ENCODE peak calls at places on chromosomes 5 and 9, in eight cellular contexts. One of them, this sample, is unnamed.
A peak's percentile ranks its signal among the peaks of the same experiment; 100 is the strongest.

GRCh38 chr9:70093944-70094343 is 50.3 kb downstream of the MAMDC2 start:
- DNase-seq in amniotic stem cell: no peak
- DNase-seq in astrocyte: no peak
- DNase-seq in activated CD4-positive, alpha-beta T cell treated with anti-CD3 and anti-CD28 coated beads, Interleukin-2, amount 50 U/mL, for 24 hours: no peak
- DNase-seq in body of pancreas: no peak
- DNase-seq in cardiac septum: no peak
- DNase-seq in NCI-H2029 treated with DMSO at 0.1 percent for 48 hours: peak; percentile 64
- DNase-seq in dermis blood vessel endothelial cell: no peak
- DNase-seq in this sample: peak; percentile 33

GRCh38 chr9:112002131-112002846 is 105.7 kb downstream of the UGCG start:
- DNase-seq in activated CD4-positive, alpha-beta T cell treated with anti-CD3 and anti-CD28 coated beads, Interleukin-2, amount 50 U/mL, for 24 hours: no peak
- DNase-seq in amniotic stem cell: no peak
- DNase-seq in astrocyte: no peak
- DNase-seq in dermis blood vessel endothelial cell: peak; percentile 59
- DNase-seq in body of pancreas: no peak
- DNase-seq in NCI-H2029 treated with DMSO at 0.1 percent for 48 hours: no peak
- DNase-seq in cardiac septum: no peak
- DNase-seq in this sample: no peak

GRCh38 chr9:122096620-122097415 is 3.7 kb upstream of the TTLL11 start:
- DNase-seq in cardiac septum: peak; percentile 51
- DNase-seq in body of pancreas: no peak
- DNase-seq in astrocyte: no peak
- DNase-seq in NCI-H2029 treated with DMSO at 0.1 percent for 48 hours: no peak
- DNase-seq in activated CD4-positive, alpha-beta T cell treated with anti-CD3 and anti-CD28 coated beads, Interleukin-2, amount 50 U/mL, for 24 hours: no peak
- DNase-seq in dermis blood vessel endothelial cell: no peak
- DNase-seq in amniotic stem cell: no peak
- DNase-seq in this sample: no peak

GRCh38 chr5:43555895-43556606 is 826 bp downstream of the PAIP1 start:
- DNase-seq in astrocyte: peak; percentile 25
- DNase-seq in body of pancreas: peak; percentile 52
- DNase-seq in dermis blood vessel endothelial cell: peak; percentile 61
- DNase-seq in activated CD4-positive, alpha-beta T cell treated with anti-CD3 and anti-CD28 coated beads, Interleukin-2, amount 50 U/mL, for 24 hours: peak; percentile 32
- DNase-seq in NCI-H2029 treated with DMSO at 0.1 percent for 48 hours: peak; percentile 42
- DNase-seq in amniotic stem cell: no peak
- DNase-seq in cardiac septum: peak; percentile 83
- DNase-seq in this sample: peak; percentile 40

GRCh38 chr5:60148356-60148755 is 254.8 kb upstream of the PDE4D start:
- DNase-seq in activated CD4-positive, alpha-beta T cell treated with anti-CD3 and anti-CD28 coated beads, Interleukin-2, amount 50 U/mL, for 24 hours: no peak
- DNase-seq in dermis blood vessel endothelial cell: no peak
- DNase-seq in astrocyte: peak; percentile 46
- DNase-seq in cardiac septum: no peak
- DNase-seq in NCI-H2029 treated with DMSO at 0.1 percent for 48 hours: no peak
- DNase-seq in amniotic stem cell: peak; percentile 16
- DNase-seq in body of pancreas: no peak
- DNase-seq in this sample: peak; percentile 6

GRCh38 chr5:61228691-61229280 is 66.5 kb upstream of the SMIM15 start:
- DNase-seq in dermis blood vessel endothelial cell: peak; percentile 14
- DNase-seq in amniotic stem cell: no peak
- DNase-seq in body of pancreas: no peak
- DNase-seq in cardiac septum: no peak
- DNase-seq in activated CD4-positive, alpha-beta T cell treated with anti-CD3 and anti-CD28 coated beads, Interleukin-2, amount 50 U/mL, for 24 hours: no peak
- DNase-seq in astrocyte: peak; percentile 76
- DNase-seq in NCI-H2029 treated with DMSO at 0.1 percent for 48 hours: no peak
- DNase-seq in this sample: peak; percentile 82

GRCh38 chr5:15850939-15851341 is 328.7 kb downstream of the MARCHF11 start:
- DNase-seq in cardiac septum: no peak
- DNase-seq in dermis blood vessel endothelial cell: peak; percentile 91
- DNase-seq in amniotic stem cell: no peak
- DNase-seq in astrocyte: no peak
- DNase-seq in activated CD4-positive, alpha-beta T cell treated with anti-CD3 and anti-CD28 coated beads, Interleukin-2, amount 50 U/mL, for 24 hours: no peak
- DNase-seq in NCI-H2029 treated with DMSO at 0.1 percent for 48 hours: no peak
- DNase-seq in body of pancreas: no peak
- DNase-seq in this sample: no peak

GRCh38 chr9:121675969-121676822 is 24.8 kb downstream of the DAB2IP start:
- DNase-seq in amniotic stem cell: no peak
- DNase-seq in dermis blood vessel endothelial cell: peak; percentile 40
- DNase-seq in activated CD4-positive, alpha-beta T cell treated with anti-CD3 and anti-CD28 coated beads, Interleukin-2, amount 50 U/mL, for 24 hours: no peak
- DNase-seq in NCI-H2029 treated with DMSO at 0.1 percent for 48 hours: no peak
- DNase-seq in cardiac septum: no peak
- DNase-seq in body of pancreas: no peak
- DNase-seq in astrocyte: no peak
- DNase-seq in this sample: no peak

GRCh38 chr9:105187781-105188180 is 56.7 kb upstream of the SLC44A1 start:
- DNase-seq in dermis blood vessel endothelial cell: peak; percentile 27
- DNase-seq in cardiac septum: no peak
- DNase-seq in NCI-H2029 treated with DMSO at 0.1 percent for 48 hours: no peak
- DNase-seq in astrocyte: peak; percentile 85
- DNase-seq in amniotic stem cell: peak; percentile 32
- DNase-seq in body of pancreas: no peak
- DNase-seq in activated CD4-positive, alpha-beta T cell treated with anti-CD3 and anti-CD28 coated beads, Interleukin-2, amount 50 U/mL, for 24 hours: no peak
- DNase-seq in this sample: peak; percentile 90

GRCh38 chr5:171720086-171720485 is 65.5 kb upstream of the SMIM23 start:
- DNase-seq in astrocyte: no peak
- DNase-seq in body of pancreas: no peak
- DNase-seq in cardiac septum: peak; percentile 35
- DNase-seq in activated CD4-positive, alpha-beta T cell treated with anti-CD3 and anti-CD28 coated beads, Interleukin-2, amount 50 U/mL, for 24 hours: no peak
- DNase-seq in NCI-H2029 treated with DMSO at 0.1 percent for 48 hours: no peak
- DNase-seq in dermis blood vessel endothelial cell: no peak
- DNase-seq in amniotic stem cell: no peak
- DNase-seq in this sample: no peak

GRCh38 chr9:97411440-97411788 is 482 bp upstream of the TDRD7 start:
- DNase-seq in NCI-H2029 treated with DMSO at 0.1 percent for 48 hours: no peak
- DNase-seq in body of pancreas: no peak
- DNase-seq in cardiac septum: no peak
- DNase-seq in amniotic stem cell: no peak
- DNase-seq in astrocyte: no peak
- DNase-seq in activated CD4-positive, alpha-beta T cell treated with anti-CD3 and anti-CD28 coated beads, Interleukin-2, amount 50 U/mL, for 24 hours: no peak
- DNase-seq in dermis blood vessel endothelial cell: no peak
- DNase-seq in this sample: no peak

GRCh38 chr5:160539431-160539830 is 117.8 kb downstream of the PTTG1 start:
- DNase-seq in amniotic stem cell: no peak
- DNase-seq in body of pancreas: no peak
- DNase-seq in NCI-H2029 treated with DMSO at 0.1 percent for 48 hours: no peak
- DNase-seq in astrocyte: peak; percentile 84
- DNase-seq in cardiac septum: no peak
- DNase-seq in dermis blood vessel endothelial cell: no peak
- DNase-seq in activated CD4-positive, alpha-beta T cell treated with anti-CD3 and anti-CD28 coated beads, Interleukin-2, amount 50 U/mL, for 24 hours: peak; percentile 71
- DNase-seq in this sample: peak; percentile 89

GRCh38 chr5:51995773-51996306 is 612.6 kb downstream of the ISL1 start:
- DNase-seq in NCI-H2029 treated with DMSO at 0.1 percent for 48 hours: no peak
- DNase-seq in body of pancreas: no peak
- DNase-seq in cardiac septum: no peak
- DNase-seq in dermis blood vessel endothelial cell: no peak
- DNase-seq in amniotic stem cell: no peak
- DNase-seq in astrocyte: no peak
- DNase-seq in activated CD4-positive, alpha-beta T cell treated with anti-CD3 and anti-CD28 coated beads, Interleukin-2, amount 50 U/mL, for 24 hours: no peak
- DNase-seq in this sample: no peak

This sample was measured in fibroblast of lung.